ENCODE peak calls at places on chromosomes 7 and 10, in nine cellular contexts. R is SW480; Z is dermis microvascular lymphatic vessel endothelial cell; J is GF-D8; L is GM12865; M is activated CD8-positive, alpha-beta T cell treated with anti-CD3 and anti-CD28 coated beads for 36 hours; Q is activated naive CD4-positive, alpha-beta T cell; O is germinal center; S is foreskin keratinocyte. K is an unnamed sample.

GRCh38 chr7:92464515-92464914 is 13.2 kb downstream of the ERVW-1 start:
- DNase-seq in S (peak), M (no peak), Z (no peak), J (no peak), L (no peak), O (no peak), R (no peak), Q (no peak), K (no peak)

GRCh38 chr7:82740246-82740848 is 296.8 kb upstream of the CACNA2D1 start:
- DNase-seq in O (no peak), L (peak), Q (no peak), M (peak), J (no peak), R (peak), S (no peak), Z (peak), K (peak)

GRCh38 chr10:28202941-28203352 is 99.9 kb downstream of the MPP7 start:
- DNase-seq in L (no peak), Z (no peak), J (no peak), S (no peak), Q (no peak), M (no peak), R (no peak), O (no peak), K (peak)

GRCh38 chr10:17228081-17229015 is at the start of gene VIM:
- DNase-seq in M (peak), O (peak), Z (peak), L (peak), S (peak), R (peak), J (peak), Q (peak), K (peak)

GRCh38 chr10:64396105-64396504 is 874.9 kb downstream of the REEP3 start:
- DNase-seq in J (no peak), Q (no peak), M (no peak), L (no peak), O (no peak), S (no peak), Z (no peak), R (no peak), K (no peak)

GRCh38 chr7:36109013-36109627 is 43.9 kb upstream of the EEPD1 start:
- DNase-seq in R (no peak), S (no peak), J (no peak), M (no peak), L (no peak), Z (no peak), Q (no peak), O (no peak), K (no peak)

GRCh38 chr7:70356324-70356797 is 758.1 kb downstream of the AUTS2 start:
- DNase-seq in O (no peak), Q (no peak), R (no peak), J (no peak), M (no peak), S (no peak), L (no peak), Z (no peak), K (no peak)

GRCh38 chr10:59580257-59580863 is 129.3 kb downstream of the SLC16A9 start:
- DNase-seq in Q (no peak), J (no peak), M (no peak), S (no peak), L (peak), R (peak), O (no peak), Z (peak), K (no peak)

GRCh38 chr7:149814494-149814893 is 23.7 kb upstream of the ZNF862 start:
- DNase-seq in L (no peak), M (no peak), Q (no peak), O (no peak), J (no peak), S (no peak), Z (no peak), R (no peak), K (no peak)

GRCh38 chr7:146591976-146592375 is 475.4 kb downstream of the CNTNAP2 start:
- DNase-seq in Z (no peak), Q (no peak), J (no peak), O (no peak), S (no peak), M (no peak), L (no peak), R (no peak), K (no peak)

GRCh38 chr10:19133992-19134391 is 85.4 kb downstream of the MALRD1 start:
- DNase-seq in R (no peak), M (no peak), Q (no peak), Z (no peak), L (no peak), S (no peak), O (no peak), J (no peak), K (no peak)

GRCh38 chr10:97097154-97097490 is 88.6 kb downstream of the SLIT1 start:
- DNase-seq in S (no peak), M (no peak), Q (no peak), Z (no peak), O (no peak), L (no peak), R (no peak), J (no peak), K (peak)